ENCODE peak calls at places on chromosomes 5 and 9, in eight cellular contexts. E, C, H, B, K, Z, I and Y are unnamed samples.

GRCh38 chr5:173232499-173233346 is 2.3 kb downstream of the NKX2-5 start:
- DNase-seq in E (no peak), I (no peak), C (no peak), Z (peak; percentile 46), H (no peak), K (no peak), B (peak; percentile 27), Y (no peak)

GRCh38 chr5:88778736-88779135 is 104.2 kb downstream of the MEF2C start:
- DNase-seq in K (no peak), Z (no peak), I (no peak), C (no peak), H (no peak), E (no peak), B (no peak), Y (no peak)

GRCh38 chr5:178428341-178429155 is 161.6 kb downstream of the COL23A1 start:
- DNase-seq in Z (no peak), I (no peak), C (peak; percentile 33), E (no peak), B (no peak), H (peak; percentile 85), K (no peak), Y (no peak)

GRCh38 chr5:671459-672328 is 21.5 kb downstream of the TPPP start:
- DNase-seq in K (peak; percentile 59), Z (peak; percentile 81), B (peak; percentile 78), C (peak; percentile 83), E (peak; percentile 72), I (peak; percentile 85), H (peak; percentile 86), Y (no peak)

GRCh38 chr5:169626779-169627178 is 10.3 kb upstream of the DOCK2 start:
- DNase-seq in K (no peak), I (no peak), E (no peak), H (no peak), Z (peak; percentile 80), C (no peak), B (peak; percentile 94), Y (no peak)

GRCh38 chr5:134714120-134714519 is 24.2 kb upstream of the CAMLG start:
- DNase-seq in Z (no peak), E (no peak), B (no peak), C (no peak), I (peak; percentile 84), H (no peak), K (no peak), Y (no peak)

GRCh38 chr9:20558609-20559016 is 63.7 kb downstream of the MLLT3 start:
- DNase-seq in I (peak; percentile 23), K (no peak), H (no peak), C (no peak), B (peak; percentile 97), Z (peak; percentile 93), E (no peak), Y (no peak)

GRCh38 chr9:122526602-122527001 is 491 bp downstream of the OR1N1 start:
- DNase-seq in B (no peak), C (no peak), Z (no peak), K (no peak), E (no peak), H (no peak), I (no peak), Y (no peak)

GRCh38 chr5:3654515-3654914 is 58.9 kb downstream of the IRX1 start:
- DNase-seq in H (no peak), B (no peak), C (no peak), K (no peak), I (no peak), Z (no peak), E (no peak), Y (no peak)

GRCh38 chr5:64210866-64211265 is 45.2 kb downstream of the RNF180 start:
- DNase-seq in K (no peak), H (no peak), B (peak; percentile 91), I (peak; percentile 23), Z (peak; percentile 81), C (no peak), E (no peak), Y (no peak)

GRCh38 chr5:160545832-160546231 is 124.2 kb downstream of the PTTG1 start:
- DNase-seq in H (no peak), B (no peak), K (no peak), I (no peak), Z (no peak), C (no peak), E (no peak), Y (no peak)

GRCh38 chr9:28264368-28264767 is 691.1 kb upstream of the C9orf72 start:
- DNase-seq in Z (peak; percentile 18), C (no peak), E (no peak), B (peak; percentile 66), K (no peak), H (no peak), I (no peak), Y (no peak)

GRCh38 chr9:73149371-73150067 is 2.1 kb upstream of the ANXA1 start:
- DNase-seq in H (no peak), Z (peak; percentile 90), E (no peak), K (no peak), I (peak; percentile 77), B (peak; percentile 98), C (no peak), Y (no peak)

GRCh38 chr5:37962389-37962788 is 122.5 kb upstream of the GDNF start:
- DNase-seq in B (no peak), K (no peak), H (no peak), C (no peak), I (no peak), E (no peak), Z (no peak), Y (no peak)

GRCh38 chr5:142543951-142544753 is 141.7 kb downstream of the FGF1 start:
- DNase-seq in I (no peak), Z (peak; percentile 62), C (no peak), H (no peak), K (no peak), E (no peak), B (peak; percentile 24), Y (no peak)

GRCh38 chr5:158952951-158953350 is 146.8 kb downstream of the EBF1 start:
- DNase-seq in Z (peak; percentile 60), H (no peak), B (no peak), I (no peak), K (no peak), E (no peak), C (no peak), Y (no peak)

GRCh38 chr5:178306430-178307225 is 74.0 kb upstream of the PHYKPL start:
- DNase-seq in H (no peak), B (no peak), I (no peak), E (no peak), Z (no peak), K (no peak), C (no peak), Y (no peak)

GRCh38 chr9:98235126-98235525 is 20.3 kb downstream of the TBC1D2 start:
- DNase-seq in E (no peak), B (no peak), K (no peak), C (no peak), H (no peak), I (no peak), Z (peak; percentile 87), Y (no peak)

GRCh38 chr5:9046756-9047481 is 499.0 kb downstream of the SEMA5A start:
- DNase-seq in E (no peak), C (no peak), H (no peak), K (no peak), I (no peak), B (peak; percentile 93), Z (peak; percentile 98), Y (no peak)

GRCh38 chr9:130858734-130859705 is 24.0 kb downstream of the ABL1 start:
- DNase-seq in Z (peak; percentile 39), E (no peak), I (no peak), C (no peak), K (no peak), H (no peak), B (no peak), Y (no peak)